ENCODE peak calls at places on chromosomes 11 and 22, in six cellular contexts. N, S, U, Z, P and W are unnamed samples.

GRCh38 chr11:61834278-61835004 is 6.3 kb downstream of the FADS2 start:
- DNase-seq in N (no peak), Z (peak), P (no peak), U (no peak), S (peak), W (peak)

GRCh38 chr11:19723572-19724342 is 11.1 kb downstream of the NAV2 start:
- DNase-seq in N (peak), U (peak), P (no peak), Z (no peak), S (no peak), W (peak)

GRCh38 chr11:43899094-43899493 is 18.5 kb downstream of the ALKBH3 start:
- DNase-seq in U (no peak), P (no peak), Z (no peak), S (no peak), N (no peak), W (no peak)

GRCh38 chr11:73381589-73381988 is 5.4 kb downstream of the RELT start:
- DNase-seq in S (no peak), Z (no peak), U (no peak), P (no peak), N (no peak), W (no peak)

GRCh38 chr11:57899378-57899777 is 124.3 kb upstream of the OR9Q1 start:
- DNase-seq in Z (no peak), U (no peak), N (no peak), S (no peak), P (no peak), W (no peak)

GRCh38 chr22:22755778-22756100 is 111.3 kb downstream of the GGTLC2 start:
- DNase-seq in P (no peak), Z (no peak), S (no peak), N (no peak), U (no peak), W (no peak)

GRCh38 chr11:121762820-121763219 is 310.1 kb upstream of the SORL1-AS1 start:
- DNase-seq in S (no peak), P (no peak), U (no peak), Z (peak), N (no peak), W (peak)

GRCh38 chr11:75031771-75032549 is 43.2 kb downstream of the NEU3 start:
- DNase-seq in U (peak), N (no peak), Z (peak), S (peak), P (peak), W (peak)

GRCh38 chr11:65617136-65617850 is 1.7 kb downstream of the PCNX3 start:
- DNase-seq in P (no peak), U (no peak), N (no peak), S (no peak), Z (no peak), W (no peak)

GRCh38 chr11:107549253-107549953 is 16.1 kb downstream of the ALKBH8 start:
- DNase-seq in S (peak), U (no peak), P (no peak), Z (no peak), N (no peak), W (peak)

GRCh38 chr11:15889972-15890371 is 466.4 kb downstream of the SOX6 start:
- DNase-seq in P (no peak), U (no peak), Z (no peak), S (no peak), N (no peak), W (no peak)

GRCh38 chr11:104043678-104044239 is 7.3 kb downstream of the DDI1 start:
- DNase-seq in Z (no peak), S (no peak), N (no peak), P (no peak), U (no peak), W (peak)

GRCh38 chr22:39068033-39068785 is 8.9 kb upstream of the APOBEC3G start:
- DNase-seq in U (no peak), N (no peak), S (no peak), Z (no peak), P (no peak), W (no peak)

GRCh38 chr11:59284773-59285129 is 72.0 kb upstream of the MPEG1 start:
- DNase-seq in S (no peak), U (no peak), N (no peak), Z (no peak), P (no peak), W (no peak)

GRCh38 chr22:48305726-48306235 is 1521.9 kb downstream of the BRD1 start:
- DNase-seq in U (no peak), S (no peak), N (no peak), P (no peak), Z (no peak), W (no peak)

GRCh38 chr11:19276859-19277808 is 36.4 kb upstream of the E2F8 start:
- DNase-seq in Z (no peak), S (no peak), N (no peak), P (peak), U (peak), W (peak)

GRCh38 chr11:96338910-96339703 is 3.9 kb downstream of the MAML2 start:
- DNase-seq in P (no peak), Z (no peak), S (no peak), U (no peak), N (no peak), W (peak)

GRCh38 chr22:38954414-38955043 is 2.9 kb upstream of the APOBEC3A start:
- DNase-seq in Z (no peak), U (no peak), P (no peak), S (no peak), N (no peak), W (no peak)

GRCh38 chr22:24553597-24554315 is 1.2 kb downstream of the GUCD1 start:
- DNase-seq in Z (peak), P (peak), S (no peak), N (no peak), U (no peak), W (no peak)